ENCODE peak calls at places on chromosome 13, in seven cellular contexts. M is psoas muscle, N is neural progenitor cell, U is stomach, J is heart right ventricle, B is fibroblast of lung, D is PC-3. K is an unnamed sample.

GRCh38 chr13:99331881-99332293 is 24.7 kb upstream of the GPR183 start:
- DNase-seq in M (no peak), N (no peak), U (no peak), J (no peak), B (no peak), D (peak; percentile 74), K (peak; percentile 80)

GRCh38 chr13:35995136-35995535 is 136.0 kb downstream of the DCLK1 start:
- DNase-seq in M (no peak), N (no peak), U (no peak), J (no peak), B (peak; percentile 70), D (no peak), K (no peak)

GRCh38 chr13:53782400-53783030 is 753.9 kb downstream of the OLFM4 start:
- DNase-seq in M (no peak), N (peak; percentile 78), U (peak; percentile 32), J (no peak), B (peak; percentile 66), D (peak; percentile 67), K (no peak)

GRCh38 chr13:50159613-50160012 is 144.4 kb downstream of the KCNRG start:
- DNase-seq in M (no peak), N (no peak), U (no peak), J (no peak), B (no peak), D (no peak), K (no peak)

GRCh38 chr13:19845758-19846157 is 17.7 kb downstream of the ZMYM5 start:
- DNase-seq in M (no peak), N (no peak), U (no peak), J (no peak), B (peak; percentile 99), D (peak; percentile 99), K (peak; percentile 33)

GRCh38 chr13:52599037-52599852 is 43.0 kb upstream of the HNRNPA1L2 start:
- DNase-seq in M (no peak), N (peak; percentile 23), U (no peak), J (no peak), B (peak; percentile 59), D (no peak), K (peak; percentile 69)

GRCh38 chr13:59771272-59771671 is 392.5 kb downstream of the DIAPH3 start:
- DNase-seq in M (no peak), N (peak; percentile 20), U (no peak), J (no peak), B (peak; percentile 57), D (peak; percentile 38), K (no peak)

GRCh38 chr13:54373211-54373610 is 1344.6 kb downstream of the OLFM4 start:
- DNase-seq in M (no peak), N (peak; percentile 33), U (no peak), J (no peak), B (no peak), D (no peak), K (no peak)

GRCh38 chr13:37878496-37878895 is 8.9 kb upstream of the TRPC4 start:
- DNase-seq in M (no peak), N (no peak), U (no peak), J (no peak), B (peak; percentile 15), D (no peak), K (no peak)

GRCh38 chr13:28755546-28755870 is 36.7 kb upstream of the SLC46A3 start:
- DNase-seq in M (no peak), N (no peak), U (no peak), J (no peak), B (no peak), D (no peak), K (no peak)

GRCh38 chr13:100209857-100210580 is 121.1 kb downstream of the PCCA start:
- DNase-seq in M (no peak), N (no peak), U (no peak), J (no peak), B (peak; percentile 75), D (peak; percentile 67), K (peak; percentile 94)

DNA sequence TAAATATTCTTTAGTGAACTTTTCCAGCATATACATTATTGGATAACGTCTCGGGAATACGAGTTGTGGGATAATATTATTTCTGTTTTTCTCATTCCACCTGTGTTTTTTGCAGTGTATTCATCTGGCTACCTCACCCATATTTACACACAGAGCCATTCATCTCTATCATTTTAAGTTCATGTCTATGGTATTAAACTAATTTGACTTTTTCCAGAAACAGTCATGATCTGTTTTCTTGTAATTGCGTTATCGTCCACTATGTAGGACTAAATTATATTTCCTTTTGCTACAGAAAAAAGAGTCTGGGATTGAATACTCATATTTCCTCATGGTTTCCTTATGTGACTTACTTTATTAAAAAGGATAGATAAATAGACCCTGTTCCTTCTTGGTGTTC is 2.7 kb downstream of the ATP11A start:
- DNase-seq in M (no peak), N (no peak), U (no peak), J (no peak), B (no peak), D (no peak), K (no peak)
- H3K4me3 ChIP-seq in M (no peak overlapping the region), N (peak overlapping the region; percentile 98), U (no peak overlapping the region), J (peak overlapping the region; percentile 95), B (no peak overlapping the region), D (no peak overlapping the region), K (no peak overlapping the region)

GRCh38 chr13:114108141-114108761 is 24.2 kb downstream of the RASA3 start:
- DNase-seq in M (peak; percentile 6), N (no peak), U (no peak), J (no peak), B (no peak), D (no peak), K (no peak)

GRCh38 chr13:114105351-114106225 is 26.8 kb downstream of the RASA3 start:
- DNase-seq in M (peak; percentile 14), N (no peak), U (no peak), J (peak; percentile 15), B (no peak), D (no peak), K (no peak)

GRCh38 chr13:114107686-114108081 is 24.7 kb downstream of the RASA3 start:
- DNase-seq in M (peak; percentile 75), N (no peak), U (no peak), J (peak; percentile 67), B (peak; percentile 92), D (no peak), K (no peak)

GRCh38 chr13:114106526-114106925 is 25.9 kb downstream of the RASA3 start:
- DNase-seq in M (no peak), N (no peak), U (no peak), J (no peak), B (no peak), D (no peak), K (no peak)

GRCh38 chr13:114106991-114107685 is 25.3 kb downstream of the RASA3 start:
- DNase-seq in M (peak; percentile 20), N (no peak), U (no peak), J (no peak), B (no peak), D (no peak), K (no peak)
- H3K4me1 ChIP-seq in M (peaks cover 59% of the 10 kb centered on the region), N (peaks cover 28% of the 10 kb centered on the region), U (peaks cover 37% of the 10 kb centered on the region), J (no peaks in the 10 kb centered on the region), B (peaks cover 55% of the 10 kb centered on the region), D (no peaks in the 10 kb centered on the region), K (peaks cover 18% of the 10 kb centered on the region)

GRCh38 chr13:112828082-112828699 is 138.4 kb downstream of the ATP11A start:
- DNase-seq in M (no peak), N (no peak), U (no peak), J (no peak), B (no peak), D (no peak), K (no peak)

GRCh38 chr13:112824429-112824828 is 134.6 kb downstream of the ATP11A start:
- DNase-seq in M (no peak), N (no peak), U (peak; percentile 13), J (no peak), B (no peak), D (no peak), K (no peak)

GRCh38 chr13:112826565-112826964 is 136.7 kb downstream of the ATP11A start:
- DNase-seq in M (no peak), N (no peak), U (no peak), J (no peak), B (no peak), D (no peak), K (no peak)

GRCh38 chr13:112825071-112825470 is 135.2 kb downstream of the ATP11A start:
- DNase-seq in M (no peak), N (no peak), U (peak; percentile 4), J (no peak), B (no peak), D (no peak), K (no peak)

GRCh38 chr13:112825875-112826274 is 136.0 kb downstream of the ATP11A start:
- DNase-seq in M (no peak), N (no peak), U (no peak), J (no peak), B (no peak), D (no peak), K (no peak)
- H3K36me3 ChIP-seq in M (peaks cover 88% of the 10 kb centered on the region), N (no peaks in the 10 kb centered on the region), U (peaks cover 18% of the 10 kb centered on the region), J (peaks cover 4% of the 10 kb centered on the region), B (no peaks in the 10 kb centered on the region), D (no peaks in the 10 kb centered on the region), K (no peaks in the 10 kb centered on the region)

DNA sequence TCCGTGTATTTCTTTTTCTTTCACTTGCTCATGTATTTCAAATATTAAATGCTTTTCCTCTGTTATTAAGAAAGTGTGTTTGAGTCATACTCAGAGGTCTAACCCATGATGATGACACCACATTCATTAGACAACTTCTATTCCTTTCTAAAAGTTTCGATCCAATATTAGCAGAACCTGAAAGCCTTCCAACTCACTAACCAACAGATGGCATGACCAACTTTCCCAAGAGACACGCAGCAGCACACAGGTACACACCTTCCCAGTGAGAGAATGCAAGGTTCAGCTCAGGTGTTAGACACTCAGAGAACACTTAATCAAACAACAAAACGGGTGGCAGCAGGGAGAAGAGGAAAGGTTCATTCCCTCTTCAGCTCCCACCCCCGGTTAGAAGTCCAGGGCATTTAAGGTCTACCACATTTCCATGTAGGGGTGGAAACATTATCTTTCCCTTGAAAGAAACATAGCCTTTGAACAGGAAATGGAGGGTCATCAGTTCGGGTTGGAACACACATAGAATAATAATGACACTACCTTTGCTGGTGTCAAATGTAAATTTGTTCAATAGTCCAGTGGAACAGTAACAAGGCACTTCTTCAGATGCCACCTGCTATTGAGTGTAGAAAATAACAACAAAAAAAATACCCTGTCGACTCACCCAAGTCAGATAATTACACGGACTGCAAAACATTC is 404.2 kb downstream of the COG6 start:
- DNase-seq in M (no peak), N (no peak), U (no peak), J (no peak), B (peak; percentile 54), D (no peak), K (no peak)
- H3K4me3 ChIP-seq in M (no peak overlapping the region), N (no peak overlapping the region), U (no peak overlapping the region), J (no peak overlapping the region), B (no peak overlapping the region), D (no peak overlapping the region), K (no peak overlapping the region)

DNA sequence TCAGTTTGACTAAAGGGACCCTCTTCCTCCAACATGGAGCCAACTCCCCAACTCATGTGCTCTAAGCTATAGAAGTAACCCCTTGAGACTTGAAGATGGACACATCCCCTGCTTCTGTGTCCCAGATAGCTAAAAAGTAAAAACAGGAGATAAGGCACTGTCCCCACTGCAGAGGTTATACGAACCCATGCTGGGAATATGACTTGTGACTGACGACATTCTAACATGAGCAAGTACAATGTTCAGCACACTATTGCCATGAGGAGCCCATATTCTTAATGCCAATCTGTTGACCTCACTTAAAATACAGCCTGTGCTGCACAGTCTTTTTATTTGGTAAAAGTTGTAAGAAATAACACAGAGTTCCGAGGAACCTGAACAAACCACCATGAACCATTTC is 71.4 kb downstream of the ABCC4 start:
- DNase-seq in M (no peak), N (no peak), U (no peak), J (no peak), B (no peak), D (no peak), K (no peak)
- H3K4me1 ChIP-seq in M (no peaks in the 10 kb centered on the region), N (no peaks in the 10 kb centered on the region), U (peaks cover 3% of the 10 kb centered on the region), J (no peaks in the 10 kb centered on the region), B (no peaks in the 10 kb centered on the region), D (peaks cover 12% of the 10 kb centered on the region), K (peaks cover 15% of the 10 kb centered on the region)

GRCh38 chr13:71875823-71876222 is 8.8 kb upstream of the DACH1 start:
- DNase-seq in M (no peak), N (no peak), U (no peak), J (no peak), B (no peak), D (no peak), K (no peak)
- H3K36me3 ChIP-seq in M (no peaks in the 10 kb centered on the region), N (no peaks in the 10 kb centered on the region), U (no peaks in the 10 kb centered on the region), J (no peaks in the 10 kb centered on the region), B (no peaks in the 10 kb centered on the region), D (no peaks in the 10 kb centered on the region), K (no peaks in the 10 kb centered on the region)

K was measured in SJSA1.